ENCODE peak calls at places on chromosomes 3 and 15, in nine cellular contexts. L is AG04450, P is PC-9, Q is brain microvascular endothelial cell, A is HFF-Myc, K is pancreas, D is bronchial epithelial cell, J is fibroblast of mammary gland, F is cardiac muscle cell. M is an unnamed sample.
A peak's percentile ranks its signal among the peaks of the same experiment; 100 is the strongest.

GRCh38 chr15:100973351-100974034 is 54.3 kb downstream of the LRRK1 start:
- DNase-seq in L (no peak), P (no peak), Q (no peak), A (no peak), K (no peak), D (no peak), J (no peak), F (peak; percentile 70), M (no peak)

GRCh38 chr3:190591080-190591479 is 77.2 kb downstream of the IL1RAP start:
- DNase-seq in L (no peak), P (no peak), Q (no peak), A (no peak), K (no peak), D (no peak), J (no peak), F (no peak), M (no peak)

GRCh38 chr3:155387571-155387970 is 94.1 kb upstream of the STRIT1 start:
- DNase-seq in L (no peak), P (no peak), Q (no peak), A (no peak), K (no peak), D (peak; percentile 27), J (peak; percentile 44), F (no peak), M (no peak)

GRCh38 chr3:143036557-143036956 is 35.2 kb downstream of the U2SURP start:
- DNase-seq in L (no peak), P (no peak), Q (no peak), A (no peak), K (no peak), D (no peak), J (no peak), F (no peak), M (no peak)

GRCh38 chr3:54897028-54897711 is 30.7 kb downstream of the LRTM1 start:
- DNase-seq in L (peak; percentile 34), P (no peak), Q (peak; percentile 39), A (no peak), K (no peak), D (no peak), J (peak; percentile 90), F (no peak), M (no peak)

GRCh38 chr3:24399614-24400013 is 95.0 kb downstream of the THRB start:
- DNase-seq in L (no peak), P (no peak), Q (no peak), A (no peak), K (no peak), D (no peak), J (no peak), F (no peak), M (no peak)

GRCh38 chr3:179706233-179706632 is 53.4 kb downstream of the USP13 start:
- DNase-seq in L (no peak), P (no peak), Q (no peak), A (no peak), K (no peak), D (no peak), J (peak; percentile 10), F (no peak), M (no peak)

GRCh38 chr15:32979710-32980109 is 214.8 kb downstream of the FMN1 start:
- DNase-seq in L (peak; percentile 91), P (no peak), Q (peak; percentile 76), A (peak; percentile 38), K (no peak), D (peak; percentile 89), J (peak; percentile 93), F (no peak), M (no peak)

GRCh38 chr15:78550194-78550593 is 9.9 kb downstream of the PSMA4 start:
- DNase-seq in L (no peak), P (no peak), Q (no peak), A (no peak), K (no peak), D (no peak), J (no peak), F (no peak), M (no peak)

GRCh38 chr3:125375950-125376679 is 990 bp upstream of the ZNF148 start:
- DNase-seq in L (no peak), P (peak; percentile 70), Q (no peak), A (no peak), K (no peak), D (peak; percentile 84), J (peak; percentile 69), F (no peak), M (no peak)

GRCh38 chr15:58551764-58552504 is 120.1 kb downstream of the LIPC start:
- DNase-seq in L (peak; percentile 90), P (peak; percentile 92), Q (peak; percentile 89), A (no peak), K (no peak), D (peak; percentile 70), J (peak; percentile 98), F (no peak), M (no peak)

GRCh38 chr3:124413989-124414598 is 316.2 kb upstream of the UMPS start:
- DNase-seq in L (no peak), P (no peak), Q (no peak), A (no peak), K (peak; percentile 40), D (no peak), J (no peak), F (no peak), M (no peak)

GRCh38 chr3:65828706-65829105 is 210.0 kb downstream of the MAGI1 start:
- DNase-seq in L (no peak), P (no peak), Q (peak; percentile 57), A (no peak), K (no peak), D (no peak), J (peak; percentile 59), F (no peak), M (no peak)

GRCh38 chr3:122085666-122086065 is 30.5 kb downstream of the CD86 start:
- DNase-seq in L (no peak), P (no peak), Q (no peak), A (no peak), K (no peak), D (no peak), J (no peak), F (no peak), M (no peak)

GRCh38 chr3:57557088-57557537 is 1.0 kb downstream of the PDE12 start:
- DNase-seq in L (no peak), P (no peak), Q (peak; percentile 34), A (no peak), K (peak; percentile 37), D (peak; percentile 41), J (peak; percentile 62), F (peak; percentile 2), M (no peak)

GRCh38 chr3:134809412-134810051 is 14.5 kb downstream of the EPHB1 start:
- DNase-seq in L (no peak), P (no peak), Q (no peak), A (no peak), K (no peak), D (peak; percentile 76), J (no peak), F (no peak), M (no peak)

DNA sequence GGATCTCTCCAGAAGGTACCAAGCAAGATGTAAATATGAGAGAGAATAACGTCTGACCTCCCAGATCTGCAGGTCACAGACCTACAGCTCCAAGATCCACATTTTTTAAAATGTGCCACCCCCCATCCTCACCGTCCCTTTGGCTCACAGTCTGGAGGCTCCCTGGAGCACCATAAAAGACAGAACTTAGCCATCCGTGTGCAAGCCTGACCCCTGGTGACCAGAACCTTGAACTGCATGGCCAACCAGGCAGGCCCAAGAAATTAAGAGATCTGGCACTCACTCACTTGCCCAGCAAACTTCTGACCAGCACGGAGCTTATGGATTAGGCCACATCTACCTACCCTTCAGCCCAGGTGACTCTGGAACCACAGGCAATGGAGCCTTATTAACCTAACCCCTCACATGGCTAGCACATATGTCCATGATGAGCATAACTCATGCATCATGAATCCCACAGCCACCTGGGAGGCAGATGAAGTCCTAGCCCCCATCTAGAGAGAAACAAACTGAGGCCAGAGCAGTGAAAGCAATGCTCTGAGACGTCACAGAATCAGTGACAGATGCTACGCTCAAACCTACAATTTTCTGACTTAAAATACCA is 275.3 kb downstream of the UACA start:
- DNase-seq in L (no peak), P (peak; percentile 57), Q (peak; percentile 71), A (no peak), K (peak; percentile 70), D (peak; percentile 56), J (peak; percentile 80), F (peak; percentile 64), M (no peak)
- TF ChIP-seq CTCF in L (peak; percentile 98), P (peak; percentile 95), Q (peak; percentile 97), A (peak; percentile 95), K (peak; percentile 96), D (peak; percentile 95), J (peak; percentile 99), F (peak; percentile 96), M (peak; percentile 97)

GRCh38 chr3:46870651-46871050 is 6.9 kb upstream of the PTH1R start:
- DNase-seq in L (no peak), P (no peak), Q (no peak), A (no peak), K (no peak), D (no peak), J (no peak), F (no peak), M (no peak)
- H3K4me3 ChIP-seq in L (no peak overlapping the region), P (no peak overlapping the region), Q (no peak overlapping the region), A (no peak overlapping the region), K (no peak overlapping the region), D (no peak overlapping the region), J (no peak overlapping the region), F (no peak overlapping the region), M (no peak overlapping the region)

DNA sequence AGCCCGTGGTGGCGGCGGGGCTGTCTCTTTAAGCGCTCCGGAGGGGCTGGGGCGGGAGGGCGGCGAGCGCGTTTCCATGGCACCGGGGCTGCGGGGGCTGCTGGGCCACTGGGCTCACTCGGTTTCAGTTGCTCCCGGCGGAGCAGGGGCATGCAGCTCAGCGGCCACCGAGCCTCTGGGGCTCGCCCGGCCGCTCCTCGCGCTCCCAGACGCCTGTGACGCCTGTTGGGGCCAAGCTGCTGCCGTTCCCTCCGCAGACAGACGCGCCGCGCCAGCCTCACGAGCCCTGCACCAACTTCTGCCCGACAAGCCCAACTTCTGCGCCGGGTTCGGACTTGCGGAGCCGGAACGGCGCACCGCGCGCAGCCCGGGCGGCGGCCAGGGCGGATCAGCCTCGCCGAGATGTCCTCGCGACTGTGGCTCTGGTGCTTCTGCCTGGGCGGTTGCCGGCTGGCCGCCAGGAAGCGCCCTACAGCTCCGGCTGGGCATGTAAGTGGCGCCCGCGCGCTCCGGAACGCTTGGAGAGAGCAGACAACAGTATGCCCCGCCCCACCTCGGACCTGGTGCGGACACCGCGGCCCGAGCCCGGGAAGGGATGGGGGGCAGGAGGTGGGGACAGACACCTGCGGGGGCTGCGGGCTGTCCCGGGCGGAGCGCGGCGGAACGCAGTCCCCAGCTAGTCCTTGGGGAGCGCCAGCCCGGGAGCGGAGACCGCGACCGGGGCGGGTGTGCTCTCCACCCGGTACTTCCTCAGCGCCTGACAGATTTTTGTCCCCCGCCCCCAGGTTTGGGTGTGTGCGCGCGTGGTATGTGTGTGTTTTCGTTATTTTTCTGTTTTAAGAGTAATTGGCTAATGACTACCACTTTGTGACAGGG is 154.1 kb upstream of the GOLIM4 start:
- DNase-seq in L (peak; percentile 32), P (peak; percentile 55), Q (peak; percentile 70), A (peak; percentile 15), K (peak; percentile 65), D (peak; percentile 50), J (peak; percentile 54), F (peak; percentile 92), M (peak; percentile 40)
- TF ChIP-seq CTCF in L (peak; percentile 38), P (peak; percentile 62), Q (peak; percentile 70), A (peak; percentile 43), K (no peak), D (peak; percentile 49), J (peak; percentile 6), F (peak; percentile 37), M (peak; percentile 40)

DNA sequence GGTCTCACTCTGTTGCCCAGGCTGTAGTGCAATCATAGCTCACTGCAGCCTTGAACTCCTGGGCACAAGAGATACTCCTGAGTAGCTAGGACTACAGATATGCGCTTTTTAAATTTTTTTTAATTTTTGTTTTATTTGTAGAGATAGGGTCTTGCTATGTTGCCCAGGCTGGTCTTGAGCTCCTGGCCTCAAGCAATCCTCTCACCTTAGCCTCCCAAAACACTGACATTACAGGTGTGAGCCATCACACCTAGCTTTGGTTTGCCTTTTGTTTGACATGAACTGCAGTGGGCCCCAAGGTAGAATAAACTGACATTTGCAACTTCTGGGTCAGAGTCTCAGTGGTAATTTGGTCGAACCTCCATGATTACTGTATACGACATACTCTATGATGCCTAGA is 7.9 kb upstream of the GLB1 start:
- DNase-seq in L (no peak), P (no peak), Q (no peak), A (no peak), K (no peak), D (no peak), J (no peak), F (no peak), M (no peak)
- H3K4me3 ChIP-seq in L (no peak overlapping the region), P (no peak overlapping the region), Q (no peak overlapping the region), A (no peak overlapping the region), K (no peak overlapping the region), D (no peak overlapping the region), J (no peak overlapping the region), F (no peak overlapping the region), M (no peak overlapping the region)